ENCODE peak calls at places on chromosomes 7 and 10, in six cellular contexts. One of them, this sample, is unnamed.

GRCh38 chr7:143437568-143437967 is 5.7 kb upstream of the TAS2R60 start:
- DNase-seq in occipital lobe: no peak
- DNase-seq in mesendoderm: no peak
- DNase-seq in glutamatergic neuron: no peak
- DNase-seq in NCI-H1417: no peak
- DNase-seq in hypothalamus: no peak
- DNase-seq in this sample: no peak

GRCh38 chr10:122567056-122567660 is 6.6 kb downstream of the DMBT1 start:
- DNase-seq in NCI-H1417: no peak
- DNase-seq in occipital lobe: no peak
- DNase-seq in hypothalamus: no peak
- DNase-seq in mesendoderm: peak
- DNase-seq in glutamatergic neuron: peak
- DNase-seq in this sample: peak

GRCh38 chr10:80137031-80137712 is 4.6 kb downstream of the PLAC9 start:
- DNase-seq in hypothalamus: no peak
- DNase-seq in occipital lobe: no peak
- DNase-seq in NCI-H1417: no peak
- DNase-seq in glutamatergic neuron: no peak
- DNase-seq in mesendoderm: no peak
- DNase-seq in this sample: peak

GRCh38 chr7:88735920-88736319 is 23.6 kb upstream of the ZNF804B start:
- DNase-seq in mesendoderm: no peak
- DNase-seq in NCI-H1417: no peak
- DNase-seq in hypothalamus: no peak
- DNase-seq in glutamatergic neuron: no peak
- DNase-seq in occipital lobe: no peak
- DNase-seq in this sample: no peak

GRCh38 chr7:91228327-91228726 is 35.9 kb upstream of the FZD1 start:
- DNase-seq in hypothalamus: no peak
- DNase-seq in glutamatergic neuron: no peak
- DNase-seq in mesendoderm: no peak
- DNase-seq in NCI-H1417: no peak
- DNase-seq in occipital lobe: no peak
- DNase-seq in this sample: no peak

GRCh38 chr7:1586126-1586826 is 16.4 kb upstream of the PSMG3 start:
- DNase-seq in occipital lobe: no peak
- DNase-seq in mesendoderm: no peak
- DNase-seq in glutamatergic neuron: peak
- DNase-seq in hypothalamus: no peak
- DNase-seq in NCI-H1417: no peak
- DNase-seq in this sample: no peak

GRCh38 chr7:100860702-100861615 is 6.2 kb upstream of the TRIP6 start:
- DNase-seq in occipital lobe: no peak
- DNase-seq in mesendoderm: no peak
- DNase-seq in NCI-H1417: no peak
- DNase-seq in glutamatergic neuron: no peak
- DNase-seq in hypothalamus: no peak
- DNase-seq in this sample: no peak

GRCh38 chr10:98261436-98262277 is 6.3 kb downstream of the LOXL4 start:
- DNase-seq in mesendoderm: no peak
- DNase-seq in NCI-H1417: no peak
- DNase-seq in glutamatergic neuron: no peak
- DNase-seq in hypothalamus: no peak
- DNase-seq in occipital lobe: no peak
- DNase-seq in this sample: no peak

GRCh38 chr7:143889068-143889467 is 12.9 kb downstream of the TCAF1 start:
- DNase-seq in occipital lobe: no peak
- DNase-seq in mesendoderm: no peak
- DNase-seq in hypothalamus: no peak
- DNase-seq in NCI-H1417: no peak
- DNase-seq in glutamatergic neuron: no peak
- DNase-seq in this sample: no peak

GRCh38 chr7:5396999-5397656 is 26.5 kb downstream of the TNRC18 start:
- DNase-seq in NCI-H1417: no peak
- DNase-seq in occipital lobe: peak
- DNase-seq in glutamatergic neuron: no peak
- DNase-seq in mesendoderm: peak
- DNase-seq in hypothalamus: no peak
- DNase-seq in this sample: no peak

GRCh38 chr7:81482600-81483186 is 287.2 kb downstream of the HGF start:
- DNase-seq in mesendoderm: no peak
- DNase-seq in occipital lobe: no peak
- DNase-seq in NCI-H1417: no peak
- DNase-seq in glutamatergic neuron: no peak
- DNase-seq in hypothalamus: no peak
- DNase-seq in this sample: no peak

GRCh38 chr10:61841338-61841875 is 60.1 kb upstream of the ARID5B start:
- DNase-seq in hypothalamus: no peak
- DNase-seq in glutamatergic neuron: no peak
- DNase-seq in NCI-H1417: no peak
- DNase-seq in occipital lobe: no peak
- DNase-seq in mesendoderm: no peak
- DNase-seq in this sample: no peak

GRCh38 chr10:78621183-78621789 is 447.5 kb upstream of the ZMIZ1 start:
- DNase-seq in hypothalamus: no peak
- DNase-seq in occipital lobe: no peak
- DNase-seq in NCI-H1417: no peak
- DNase-seq in glutamatergic neuron: no peak
- DNase-seq in mesendoderm: no peak
- DNase-seq in this sample: no peak

This sample was measured in SJCRH30.